ENCODE peak calls at places on chromosomes 13 and 19, in six cellular contexts. One of them, this sample, is unnamed.
A peak's percentile ranks its signal among the peaks of the same experiment; 100 is the strongest.

GRCh38 chr19:15194938-15195337 is 5.9 kb downstream of the NOTCH3 start:
- DNase-seq in posterior cingulate gyrus: peak; percentile 82
- DNase-seq in MV-4-11: peak; percentile 60
- DNase-seq in fibroblast of mammary gland: peak; percentile 80
- DNase-seq in dorsolateral prefrontal cortex: no peak
- DNase-seq in thoracic aorta: peak; percentile 66
- DNase-seq in this sample: no peak

GRCh38 chr19:17236831-17237543 is 8.7 kb downstream of the NR2F6 start:
- DNase-seq in fibroblast of mammary gland: no peak
- DNase-seq in thoracic aorta: no peak
- DNase-seq in posterior cingulate gyrus: no peak
- DNase-seq in dorsolateral prefrontal cortex: no peak
- DNase-seq in MV-4-11: no peak
- DNase-seq in this sample: no peak

GRCh38 chr19:51166846-51167490 is 24.9 kb downstream of the SIGLEC7 start:
- DNase-seq in dorsolateral prefrontal cortex: no peak
- DNase-seq in MV-4-11: peak; percentile 94
- DNase-seq in posterior cingulate gyrus: no peak
- DNase-seq in thoracic aorta: no peak
- DNase-seq in fibroblast of mammary gland: no peak
- DNase-seq in this sample: no peak

GRCh38 chr13:45925151-45925550 is 73.6 kb upstream of the SIAH3 start:
- DNase-seq in fibroblast of mammary gland: peak; percentile 12
- DNase-seq in dorsolateral prefrontal cortex: no peak
- DNase-seq in MV-4-11: no peak
- DNase-seq in thoracic aorta: no peak
- DNase-seq in posterior cingulate gyrus: no peak
- DNase-seq in this sample: no peak

GRCh38 chr13:19772306-19772705 is 10.4 kb downstream of the PSPC1 start:
- DNase-seq in fibroblast of mammary gland: no peak
- DNase-seq in posterior cingulate gyrus: no peak
- DNase-seq in dorsolateral prefrontal cortex: no peak
- DNase-seq in thoracic aorta: no peak
- DNase-seq in MV-4-11: no peak
- DNase-seq in this sample: no peak

GRCh38 chr13:20397896-20398295 is 127.8 kb downstream of the CRYL1 start:
- DNase-seq in fibroblast of mammary gland: no peak
- DNase-seq in posterior cingulate gyrus: no peak
- DNase-seq in dorsolateral prefrontal cortex: no peak
- DNase-seq in MV-4-11: no peak
- DNase-seq in thoracic aorta: no peak
- DNase-seq in this sample: no peak

GRCh38 chr13:75180805-75181455 is 301.0 kb downstream of the TBC1D4 start:
- DNase-seq in dorsolateral prefrontal cortex: no peak
- DNase-seq in posterior cingulate gyrus: no peak
- DNase-seq in fibroblast of mammary gland: peak; percentile 28
- DNase-seq in MV-4-11: no peak
- DNase-seq in thoracic aorta: no peak
- DNase-seq in this sample: no peak

GRCh38 chr19:56960959-56961622 is 120.6 kb upstream of the PEG3 start:
- DNase-seq in fibroblast of mammary gland: no peak
- DNase-seq in thoracic aorta: no peak
- DNase-seq in MV-4-11: no peak
- DNase-seq in posterior cingulate gyrus: no peak
- DNase-seq in dorsolateral prefrontal cortex: no peak
- DNase-seq in this sample: no peak

GRCh38 chr13:40916207-40916998 is 102.7 kb downstream of the ELF1 start:
- DNase-seq in dorsolateral prefrontal cortex: no peak
- DNase-seq in thoracic aorta: no peak
- DNase-seq in MV-4-11: no peak
- DNase-seq in fibroblast of mammary gland: peak; percentile 78
- DNase-seq in posterior cingulate gyrus: no peak
- DNase-seq in this sample: no peak

GRCh38 chr19:29054886-29055675 is 157.9 kb downstream of the UQCRFS1 start:
- DNase-seq in posterior cingulate gyrus: no peak
- DNase-seq in MV-4-11: no peak
- DNase-seq in thoracic aorta: no peak
- DNase-seq in dorsolateral prefrontal cortex: no peak
- DNase-seq in fibroblast of mammary gland: peak; percentile 2
- DNase-seq in this sample: no peak